ENCODE peak calls at places on chromosomes 16 and 17, in four cellular contexts. G is AG10803, F is WERI-Rb-1, Q is uterus. O is an unnamed sample.

GRCh38 chr17:64202683-64203430 is 60.2 kb downstream of the TEX2 start:
- DNase-seq in G (peak), F (no peak), Q (no peak), O (peak)

GRCh38 chr16:66928702-66929388 is 3.5 kb upstream of the RRAD start:
- DNase-seq in G (peak), F (peak), Q (no peak), O (peak)

GRCh38 chr17:66185842-66186241 is 6.1 kb downstream of the CEP112 start:
- DNase-seq in G (no peak), F (no peak), Q (no peak), O (no peak)

GRCh38 chr17:82775033-82775823 is 23.4 kb downstream of the TBCD start:
- DNase-seq in G (peak), F (peak), Q (peak), O (peak)

GRCh38 chr17:42554250-42555121 is 1.8 kb downstream of the HSD17B1 start:
- DNase-seq in G (peak), F (peak), Q (peak), O (peak)

GRCh38 chr17:78933959-78934568 is 8.9 kb upstream of the TIMP2 start:
- DNase-seq in G (peak), F (peak), Q (peak), O (peak)

GRCh38 chr17:58786586-58787295 is 31.1 kb downstream of the PPM1E start:
- DNase-seq in G (peak), F (no peak), Q (no peak), O (peak)

GRCh38 chr17:31631759-31632158 is 227.3 kb downstream of the COPRS start:
- DNase-seq in G (peak), F (no peak), Q (no peak), O (no peak)

GRCh38 chr17:80384078-80384960 is 30.6 kb upstream of the ENDOV start:
- DNase-seq in G (no peak), F (no peak), Q (no peak), O (no peak)

DNA sequence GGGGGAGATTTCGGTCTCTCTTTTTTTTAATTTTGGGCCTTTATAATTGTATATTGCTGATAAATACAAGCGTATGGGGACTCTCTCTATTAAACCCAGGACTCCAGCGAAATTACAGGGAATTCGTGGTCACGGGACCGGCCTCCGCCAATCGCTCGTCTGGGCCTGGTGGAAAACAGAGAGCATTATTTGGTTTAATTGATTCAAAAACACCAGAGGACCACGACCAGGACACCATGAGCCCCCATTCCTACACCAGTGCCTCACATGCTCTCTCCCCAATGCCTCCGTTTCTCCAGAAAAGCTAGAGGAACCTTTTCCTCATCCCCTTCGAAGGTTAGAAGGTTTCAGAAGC is at the start of gene HOXB2:
- DNase-seq in G (peak), F (no peak), Q (peak), O (peak)
- H3K4me3 ChIP-seq in G (peak), F (no peak), Q (peak), O (peak)

GRCh38 chr16:35431829-35432663 is 1972.6 kb downstream of the TP53TG3F start:
- DNase-seq in G (no peak), F (peak), Q (no peak), O (no peak)
- TF ChIP-seq CTCF in G (peak), F (peak), Q (no peak), O (peak)

DNA sequence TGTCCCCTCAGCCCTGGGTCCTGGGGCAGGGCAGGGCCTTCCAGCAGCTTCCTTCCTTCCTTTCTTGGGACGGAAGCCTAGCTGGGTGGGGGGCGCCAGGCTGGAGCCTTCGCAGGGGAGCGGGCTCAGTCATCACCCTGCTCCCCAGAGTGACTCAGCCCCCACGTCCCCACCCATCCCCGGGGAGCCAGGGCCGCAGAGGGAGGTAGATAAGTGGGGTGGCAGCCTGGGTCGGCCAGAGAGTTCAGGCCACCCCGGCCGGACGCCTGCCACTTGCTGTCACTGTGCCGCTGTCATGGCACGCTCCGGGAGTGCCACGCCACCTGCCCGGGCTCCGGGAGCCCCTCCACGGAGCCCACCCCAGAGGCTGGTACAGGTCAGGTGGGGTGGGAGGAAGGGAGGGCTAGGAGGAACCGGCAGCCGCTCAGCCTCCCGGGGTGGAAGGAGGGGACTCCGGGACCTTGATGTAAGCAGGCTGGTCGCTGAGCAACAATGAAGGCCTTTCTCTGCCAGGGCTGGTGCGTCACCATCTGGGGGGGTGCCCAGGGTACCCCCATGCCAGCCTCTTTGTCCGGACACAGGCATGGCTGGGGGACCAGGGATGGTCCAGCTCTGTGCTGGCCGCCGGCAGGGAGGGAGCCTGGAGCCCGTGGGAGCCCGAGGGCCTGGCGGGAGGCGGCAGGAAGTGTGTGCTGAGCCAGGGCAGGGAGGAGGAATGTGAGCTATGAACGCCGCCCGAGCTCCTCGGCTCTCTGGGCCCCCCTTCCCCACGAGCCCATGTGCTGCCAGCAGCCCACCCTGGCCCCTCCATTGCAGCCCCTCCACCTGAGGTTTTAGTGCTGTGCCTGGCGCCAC is 6.6 kb downstream of the NHERF2 start:
- DNase-seq in G (peak), F (no peak), Q (peak), O (peak)
- H3K4me3 ChIP-seq in G (peak), F (no peak), Q (peak), O (peak)

GRCh38 chr16:89017543-89017942 is 40.5 kb upstream of the CBFA2T3 start:
- DNase-seq in G (no peak), F (no peak), Q (no peak), O (no peak)

GRCh38 chr16:89014611-89015230 is 37.7 kb upstream of the CBFA2T3 start:
- DNase-seq in G (no peak), F (no peak), Q (no peak), O (no peak)

GRCh38 chr16:89013111-89013510 is 36.1 kb upstream of the CBFA2T3 start:
- DNase-seq in G (no peak), F (no peak), Q (no peak), O (no peak)

GRCh38 chr16:89013692-89014455 is 36.9 kb upstream of the CBFA2T3 start:
- DNase-seq in G (no peak), F (no peak), Q (no peak), O (no peak)

GRCh38 chr16:89015271-89015859 is 38.4 kb upstream of the CBFA2T3 start:
- DNase-seq in G (no peak), F (no peak), Q (no peak), O (no peak)
- TF ChIP-seq CTCF in G (no peak), F (no peak), Q (no peak), O (no peak)

GRCh38 chr17:68515238-68515637 is 3.0 kb downstream of the PRKAR1A start:
- DNase-seq in G (no peak), F (no peak), Q (no peak), O (no peak)

GRCh38 chr17:68512967-68513474 is 791 bp downstream of the PRKAR1A start:
- DNase-seq in G (peak), F (no peak), Q (no peak), O (peak)

GRCh38 chr17:68514809-68515208 is 2.6 kb downstream of the PRKAR1A start:
- DNase-seq in G (peak), F (no peak), Q (no peak), O (peak)

GRCh38 chr17:68512247-68512966 is at the start of gene PRKAR1A:
- DNase-seq in G (peak), F (peak), Q (peak), O (peak)

DNA sequence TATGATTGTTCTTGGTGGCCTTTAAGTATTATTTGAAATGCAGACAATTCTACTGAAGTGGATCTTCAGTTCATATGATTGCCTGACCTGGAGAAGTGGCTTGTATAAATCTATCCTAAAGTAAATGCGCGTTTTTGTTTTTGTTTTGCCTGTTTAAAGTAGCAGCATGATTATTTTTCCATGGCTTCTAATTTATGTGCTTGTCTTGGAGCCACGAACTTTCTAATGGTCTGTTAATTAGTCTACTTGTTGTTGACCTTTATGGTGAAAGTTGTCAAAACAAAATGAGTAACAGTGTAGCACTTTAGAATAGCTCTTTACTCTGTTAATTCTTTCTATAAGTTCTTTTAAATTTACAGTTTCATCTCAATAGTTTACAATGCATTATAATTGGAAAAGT is 1.7 kb downstream of the PRKAR1A start:
- DNase-seq in G (no peak), F (no peak), Q (no peak), O (no peak)
- H3K4me3 ChIP-seq in G (peak), F (peak), Q (peak), O (peak)

GRCh38 chr16:81140930-81141780 is 45.0 kb upstream of the GCSH start:
- DNase-seq in G (no peak), F (peak), Q (no peak), O (no peak)

GRCh38 chr16:81136331-81137011 is 40.3 kb upstream of the GCSH start:
- DNase-seq in G (no peak), F (no peak), Q (no peak), O (no peak)

GRCh38 chr16:81137012-81137335 is 40.8 kb upstream of the GCSH start:
- DNase-seq in G (peak), F (no peak), Q (no peak), O (peak)

GRCh38 chr16:81142864-81143263 is 46.7 kb upstream of the GCSH start:
- DNase-seq in G (no peak), F (no peak), Q (no peak), O (no peak)

GRCh38 chr16:81137754-81138153 is 41.6 kb upstream of the GCSH start:
- DNase-seq in G (no peak), F (no peak), Q (no peak), O (no peak)
- TF ChIP-seq CTCF in G (no peak), F (no peak), Q (no peak), O (no peak)

GRCh38 chr17:7383371-7383741 is 2.5 kb downstream of the TNK1 start:
- DNase-seq in G (no peak), F (no peak), Q (no peak), O (no peak)

GRCh38 chr17:7380855-7381683 is at the start of gene TNK1:
- DNase-seq in G (no peak), F (peak), Q (peak), O (no peak)

GRCh38 chr17:7384489-7385081 is 3.7 kb downstream of the TNK1 start:
- DNase-seq in G (no peak), F (no peak), Q (no peak), O (no peak)

GRCh38 chr17:7382901-7383300 is 2.0 kb downstream of the TNK1 start:
- DNase-seq in G (no peak), F (no peak), Q (no peak), O (no peak)

GRCh38 chr17:7383742-7384488 is 3.0 kb downstream of the TNK1 start:
- DNase-seq in G (no peak), F (no peak), Q (no peak), O (peak)
- H3K4me3 ChIP-seq in G (peak), F (no peak), Q (peak), O (peak)

O was measured in cardiac fibroblast.